ENCODE peak calls at places on chromosome 15, in five cellular contexts. I, Z, N, S and R are unnamed samples.

GRCh38 chr15:57406040-57406772 is 29.9 kb downstream of the CGNL1 start:
- DNase-seq in I (no peak), Z (no peak), N (peak; percentile 19), S (peak; percentile 47), R (no peak)

GRCh38 chr15:75228787-75229186 is 27.1 kb downstream of the C15orf39 start:
- DNase-seq in I (no peak), Z (no peak), N (no peak), S (no peak), R (no peak)

GRCh38 chr15:52790166-52790708 is at the start of gene ONECUT1:
- DNase-seq in I (peak; percentile 82), Z (peak; percentile 79), N (peak; percentile 2), S (peak; percentile 74), R (peak; percentile 87)

GRCh38 chr15:34279341-34279740 is 54.5 kb downstream of the EMC4 start:
- DNase-seq in I (no peak), Z (no peak), N (no peak), S (no peak), R (no peak)

GRCh38 chr15:47812436-47813109 is 95.3 kb downstream of the SEMA6D start:
- DNase-seq in I (no peak), Z (no peak), N (peak; percentile 2), S (peak; percentile 98), R (no peak)

GRCh38 chr15:25775317-25775912 is 87.7 kb downstream of the ATP10A start:
- DNase-seq in I (no peak), Z (no peak), N (peak; percentile 82), S (no peak), R (peak; percentile 39)

GRCh38 chr15:68463996-68464395 is 32.0 kb upstream of the ITGA11 start:
- DNase-seq in I (no peak), Z (no peak), N (no peak), S (peak; percentile 58), R (no peak)

GRCh38 chr15:67501836-67502461 is 19.0 kb upstream of the C15orf61 start:
- DNase-seq in I (no peak), Z (peak; percentile 56), N (no peak), S (no peak), R (no peak)

GRCh38 chr15:36887214-36888017 is 212.9 kb downstream of the MEIS2 start:
- DNase-seq in I (peak; percentile 54), Z (peak; percentile 47), N (no peak), S (no peak), R (no peak)

GRCh38 chr15:87287156-87287555 is 969.4 kb downstream of the NTRK3 start:
- DNase-seq in I (no peak), Z (no peak), N (peak; percentile 0), S (peak; percentile 89), R (no peak)

GRCh38 chr15:99326235-99326634 is 75.0 kb downstream of the LRRC28 start:
- DNase-seq in I (no peak), Z (no peak), N (no peak), S (no peak), R (no peak)

GRCh38 chr15:75153565-75154248 is 48.0 kb upstream of the C15orf39 start:
- DNase-seq in I (no peak), Z (no peak), N (no peak), S (no peak), R (no peak)

GRCh38 chr15:29517829-29518228 is 248.2 kb upstream of the NSMCE3 start:
- DNase-seq in I (no peak), Z (no peak), N (no peak), S (no peak), R (no peak)

GRCh38 chr15:72005483-72005882 is 112.5 kb downstream of the MYO9A start:
- DNase-seq in I (no peak), Z (no peak), N (no peak), S (peak; percentile 26), R (no peak)

GRCh38 chr15:31932581-31932980 is 97.7 kb upstream of the CHRNA7 start:
- DNase-seq in I (no peak), Z (no peak), N (no peak), S (no peak), R (no peak)

GRCh38 chr15:63606333-63606732 is 9.1 kb downstream of the FBXL22 start:
- DNase-seq in I (no peak), Z (no peak), N (no peak), S (no peak), R (no peak)

GRCh38 chr15:32730677-32731654 is 13.2 kb downstream of the GREM1 start:
- DNase-seq in I (peak; percentile 89), Z (peak; percentile 12), N (no peak), S (peak; percentile 64), R (peak; percentile 85)

GRCh38 chr15:68199340-68199739 is 5.8 kb downstream of the CALML4 start:
- DNase-seq in I (no peak), Z (no peak), N (no peak), S (no peak), R (no peak)

GRCh38 chr15:61091229-61091628 is 137.9 kb downstream of the RORA start:
- DNase-seq in I (no peak), Z (no peak), N (no peak), S (no peak), R (no peak)

GRCh38 chr15:42688301-42688700 is 48.6 kb downstream of the CDAN1 start:
- DNase-seq in I (no peak), Z (no peak), N (no peak), S (no peak), R (no peak)

DNA sequence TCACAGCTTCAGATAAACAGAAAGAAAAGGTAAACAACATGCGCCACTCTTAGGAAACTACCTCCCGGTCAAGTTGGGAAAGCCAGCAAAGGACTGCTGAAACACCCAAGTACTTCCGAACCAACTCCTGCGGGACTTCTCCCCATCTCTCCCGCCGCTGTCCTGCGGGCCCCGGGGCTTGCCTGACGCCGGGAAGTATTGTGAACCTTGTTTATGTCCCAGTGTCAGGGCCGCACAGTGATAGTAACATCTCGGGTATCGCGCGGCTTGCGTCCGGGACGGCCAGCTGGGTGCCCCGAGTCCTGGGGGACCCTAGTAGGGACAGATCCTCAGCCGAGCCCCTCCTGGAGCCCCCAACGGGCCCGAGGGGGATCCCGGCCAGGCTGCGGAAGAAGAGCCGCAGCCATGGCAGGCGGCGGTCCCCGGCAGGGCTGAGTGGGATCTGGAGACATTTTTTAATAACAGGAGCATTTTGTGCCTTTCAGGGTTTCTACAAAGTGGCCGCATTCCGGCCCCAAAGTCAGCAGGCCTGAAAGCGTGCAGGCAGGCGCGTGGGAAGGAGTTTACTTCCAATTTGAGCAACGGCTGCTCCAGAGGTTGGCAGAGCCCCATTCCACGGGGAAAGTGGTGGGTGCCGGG is 718 bp downstream of the CLPX start:
- DNase-seq in I (peak; percentile 65), Z (peak; percentile 42), N (peak; percentile 57), S (peak; percentile 67), R (peak; percentile 79)
- H3K14ac ChIP-seq in I (no peak overlapping the region), Z (peak overlapping the region; percentile 78), N (peak overlapping the region; percentile 91), S (peak overlapping the region; percentile 91), R (no peak overlapping the region)

GRCh38 chr15:73951591-73951990 is 25.3 kb downstream of the LOXL1 start:
- DNase-seq in I (no peak), Z (no peak), N (no peak), S (no peak), R (no peak)

GRCh38 chr15:73951044-73951561 is 24.8 kb downstream of the LOXL1 start:
- DNase-seq in I (peak; percentile 94), Z (peak; percentile 71), N (peak; percentile 97), S (peak; percentile 75), R (peak; percentile 89)

GRCh38 chr15:73954188-73955145 is 28.2 kb downstream of the LOXL1 start:
- DNase-seq in I (no peak), Z (no peak), N (no peak), S (no peak), R (no peak)

GRCh38 chr15:73952171-73952912 is 26.1 kb downstream of the LOXL1 start:
- DNase-seq in I (no peak), Z (no peak), N (no peak), S (no peak), R (peak; percentile 55)

DNA sequence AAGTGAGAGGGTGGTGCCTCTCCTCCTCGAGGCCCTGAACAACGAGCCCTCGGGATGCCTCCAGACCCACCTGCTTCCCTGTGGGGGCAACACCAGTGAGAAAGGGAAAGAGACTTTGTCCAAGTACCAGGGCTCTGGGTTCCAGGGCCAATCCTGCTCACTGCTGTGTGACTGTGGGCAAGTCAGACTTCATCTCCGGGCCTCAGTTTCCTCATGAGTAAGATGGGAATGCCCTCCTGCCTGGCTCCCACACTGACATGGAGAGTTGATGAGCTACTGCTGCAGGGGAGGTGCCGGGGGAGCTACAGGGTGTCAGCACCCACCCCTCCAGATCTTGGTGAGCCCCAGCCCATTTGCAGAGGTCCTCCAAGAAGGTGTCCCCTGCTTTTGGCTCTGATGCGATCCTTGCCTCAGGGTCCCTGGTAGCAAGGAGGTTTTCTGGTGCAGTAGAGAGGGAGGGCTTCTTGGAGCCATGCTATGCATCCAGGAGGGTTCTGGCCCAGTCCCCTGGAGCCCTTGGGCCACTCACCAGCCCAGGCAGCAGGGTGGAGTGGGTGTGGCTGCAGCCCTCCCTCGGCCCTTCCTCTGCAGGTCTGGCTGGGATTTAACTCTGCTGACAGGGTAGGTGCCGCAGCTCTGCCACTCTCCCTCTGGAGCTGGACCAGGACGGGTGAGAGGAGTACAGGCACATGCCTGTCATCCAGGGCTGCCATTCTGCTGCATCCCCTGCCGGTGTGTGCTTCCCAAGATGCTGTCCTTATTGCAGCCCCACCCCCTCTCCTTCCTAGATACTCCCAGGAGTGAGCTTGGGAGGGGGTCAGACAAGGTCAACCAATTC is 26.9 kb downstream of the LOXL1 start:
- DNase-seq in I (no peak), Z (no peak), N (no peak), S (no peak), R (no peak)
- H3K4me2 ChIP-seq in I (no peak overlapping the region), Z (no peak overlapping the region), N (no peak overlapping the region), S (no peak overlapping the region), R (no peak overlapping the region)

GRCh38 chr15:70035719-70036077 is 62.0 kb downstream of the TLE3 start:
- DNase-seq in I (no peak), Z (no peak), N (no peak), S (no peak), R (no peak)
- H3K27ac ChIP-seq in I (no peak overlapping the region), Z (no peak overlapping the region), N (no peak overlapping the region), S (no peak overlapping the region), R (no peak overlapping the region)

DNA sequence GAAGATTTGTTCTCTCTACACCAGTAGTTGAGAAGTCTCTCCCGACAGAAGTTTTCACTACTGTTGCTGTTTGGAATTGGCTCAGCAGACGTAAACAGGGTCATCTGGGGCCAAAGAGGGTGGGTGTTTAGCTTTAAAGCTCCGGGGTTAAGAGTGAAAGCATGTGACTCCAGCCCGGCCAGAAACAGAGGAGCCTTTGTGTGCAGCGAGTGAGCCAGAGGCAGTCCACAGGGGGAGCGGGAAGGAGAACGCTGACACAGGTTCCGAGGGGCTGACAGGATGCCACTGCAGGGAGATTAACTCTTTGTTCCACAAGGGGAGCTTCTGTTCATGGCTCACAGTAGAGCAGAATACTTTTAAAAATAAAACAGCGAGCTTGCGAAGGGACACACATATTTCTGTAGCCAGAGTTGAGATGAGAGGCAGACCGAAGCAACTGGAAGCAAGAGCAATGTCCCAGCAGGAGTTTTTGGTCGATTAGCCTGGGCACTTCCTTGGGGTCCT is 26.9 kb downstream of the BMF start:
- DNase-seq in I (peak; percentile 71), Z (peak; percentile 84), N (peak; percentile 75), S (peak; percentile 52), R (no peak)
- H3K14ac ChIP-seq in I (no peak overlapping the region), Z (no peak overlapping the region), N (peak overlapping the region; percentile 96), S (no peak overlapping the region), R (no peak overlapping the region)

DNA sequence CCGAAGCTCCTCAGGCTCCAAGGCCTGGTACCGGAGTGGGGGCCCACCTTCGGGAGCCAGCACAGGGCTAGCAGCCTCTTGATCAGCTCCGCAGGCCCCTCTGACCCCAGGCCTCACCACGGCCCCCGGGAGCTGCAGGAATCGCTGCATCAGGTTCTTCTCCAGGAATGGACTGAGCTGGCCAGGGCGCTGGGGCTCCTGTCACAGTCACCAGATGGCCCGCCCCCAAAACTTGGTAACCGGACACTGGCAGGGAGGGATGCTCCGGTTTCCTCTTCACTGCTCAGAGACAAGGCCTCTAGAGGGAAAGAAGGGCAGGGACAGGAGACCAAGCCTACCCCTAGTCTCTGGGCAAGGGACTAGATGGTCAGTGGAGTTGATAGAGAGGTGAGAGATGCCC is 9.9 kb downstream of the AP3B2 start:
- DNase-seq in I (peak; percentile 76), Z (peak; percentile 67), N (no peak), S (no peak), R (no peak)
- H3K4me2 ChIP-seq in I (no peak overlapping the region), Z (no peak overlapping the region), N (no peak overlapping the region), S (no peak overlapping the region), R (peak overlapping the region; percentile 22)